ENCODE peak calls at places on chromosomes 6 and 20, in four cellular contexts. Y, X, H and V are unnamed samples.

GRCh38 chr6:136039185-136039584 is 187.7 kb downstream of the PDE7B start:
- DNase-seq in X (no peak), H (no peak), Y (no peak), V (no peak)

GRCh38 chr6:75934643-75935472 is 137.6 kb downstream of the IMPG1 start:
- DNase-seq in H (peak; percentile 73), X (peak; percentile 58), Y (peak; percentile 62), V (peak; percentile 66)

GRCh38 chr20:30511322-30512030 is 746.0 kb upstream of the DEFB115 start:
- DNase-seq in X (no peak), H (no peak), Y (no peak), V (no peak)

GRCh38 chr20:40868568-40869223 is 159.9 kb upstream of the TOP1 start:
- DNase-seq in Y (no peak), X (peak; percentile 68), H (no peak), V (peak; percentile 81)

GRCh38 chr6:122381494-122382083 is 17.9 kb upstream of the HSF2 start:
- DNase-seq in X (peak; percentile 59), H (peak; percentile 79), Y (peak; percentile 62), V (peak; percentile 55)

GRCh38 chr20:4946585-4947378 is 54.5 kb downstream of the SLC23A2 start:
- DNase-seq in Y (no peak), X (no peak), H (no peak), V (no peak)

GRCh38 chr6:137496909-137497721 is 2.9 kb upstream of the OLIG3 start:
- DNase-seq in Y (no peak), X (no peak), H (no peak), V (no peak)

GRCh38 chr20:25285091-25285647 is 37.3 kb downstream of the PYGB start:
- DNase-seq in X (no peak), H (no peak), Y (no peak), V (no peak)

GRCh38 chr6:157143171-157143884 is 180.0 kb downstream of the TMEM242 start:
- DNase-seq in H (peak; percentile 50), Y (no peak), X (no peak), V (peak; percentile 97)

GRCh38 chr6:35091353-35092083 is 49.6 kb downstream of the TCP11 start:
- DNase-seq in Y (no peak), H (no peak), X (no peak), V (peak; percentile 8)

GRCh38 chr6:11710221-11710836 is 68.3 kb downstream of the ADTRP start:
- DNase-seq in Y (no peak), H (peak; percentile 10), X (no peak), V (no peak)

GRCh38 chr20:17498641-17499040 is 32.5 kb downstream of the BFSP1 start:
- DNase-seq in H (peak; percentile 3), Y (no peak), X (no peak), V (no peak)

GRCh38 chr6:82095091-82095490 is 152.5 kb downstream of the IBTK start:
- DNase-seq in H (no peak), X (no peak), Y (no peak), V (no peak)

GRCh38 chr6:87660226-87660886 is 41.7 kb downstream of the AKIRIN2 start:
- DNase-seq in Y (no peak), H (peak; percentile 21), X (no peak), V (peak; percentile 71)

GRCh38 chr6:100057941-100058340 is 63.9 kb upstream of the MCHR2 start:
- DNase-seq in Y (no peak), X (no peak), H (peak; percentile 11), V (no peak)

GRCh38 chr6:24838994-24839393 is 40.3 kb upstream of the ARMH2 start:
- DNase-seq in H (no peak), X (no peak), Y (no peak), V (no peak)

GRCh38 chr6:1786455-1787108 is 176.9 kb downstream of the FOXC1 start:
- DNase-seq in X (no peak), H (no peak), Y (no peak), V (no peak)

GRCh38 chr6:91087864-91088263 is 501.0 kb upstream of the MAP3K7 start:
- DNase-seq in H (peak; percentile 1), Y (no peak), X (no peak), V (no peak)

GRCh38 chr6:137475103-137475502 is 19.1 kb downstream of the OLIG3 start:
- DNase-seq in X (no peak), H (no peak), Y (no peak), V (no peak)

GRCh38 chr6:5554226-5554625 is 292.9 kb downstream of the FARS2 start:
- DNase-seq in X (no peak), H (no peak), Y (no peak), V (no peak)

GRCh38 chr6:109987196-109987595 is 9.1 kb downstream of the GPR6 start:
- DNase-seq in H (no peak), X (no peak), Y (no peak), V (no peak)

GRCh38 chr20:57652865-57653545 is 32.8 kb upstream of the ZBP1 start:
- DNase-seq in X (no peak), H (no peak), Y (no peak), V (no peak)

GRCh38 chr6:51398064-51398740 is 579.5 kb downstream of the TFAP2B start:
- DNase-seq in H (peak; percentile 80), X (no peak), Y (no peak), V (peak; percentile 9)

GRCh38 chr6:139448998-139449610 is 74.7 kb upstream of the CITED2 start:
- DNase-seq in H (no peak), Y (no peak), X (no peak), V (no peak)

GRCh38 chr6:80382796-80383195 is 276.3 kb downstream of the BCKDHB start:
- DNase-seq in H (no peak), X (peak; percentile 11), Y (no peak), V (peak; percentile 24)